ENCODE peak calls at places on chromosomes 3 and 15, in nine cellular contexts. One of them, this sample, is unnamed.
A peak's percentile ranks its signal among the peaks of the same experiment; 100 is the strongest.

GRCh38 chr3:176078916-176079315 is 1118.4 kb downstream of the TBL1XR1 start:
- DNase-seq in HT1080: no peak
- DNase-seq in NCI-H1417 treated with DMSO at 0.1 percent for 48 hours: no peak
- DNase-seq in M059J: no peak
- DNase-seq in AG08396: no peak
- DNase-seq in GM10248: no peak
- DNase-seq in HEK293T: no peak
- DNase-seq in foreskin fibroblast: no peak
- DNase-seq in stimulated activated effector memory CD8-positive, alpha-beta T cell treated with anti-CD3 and anti-CD28 coated beads, Interleukin-12 subunit alpha, Interleukin-12 subunit beta, amount 100 ng/mL, for 72 hours: no peak
- DNase-seq in this sample: peak; percentile 47

GRCh38 chr3:134029734-134030381 is at the start of gene SLCO2A1:
- DNase-seq in HT1080: no peak
- DNase-seq in NCI-H1417 treated with DMSO at 0.1 percent for 48 hours: no peak
- DNase-seq in M059J: peak; percentile 35
- DNase-seq in AG08396: peak; percentile 64
- DNase-seq in GM10248: no peak
- DNase-seq in HEK293T: peak; percentile 54
- DNase-seq in foreskin fibroblast: no peak
- DNase-seq in stimulated activated effector memory CD8-positive, alpha-beta T cell treated with anti-CD3 and anti-CD28 coated beads, Interleukin-12 subunit alpha, Interleukin-12 subunit beta, amount 100 ng/mL, for 72 hours: no peak
- DNase-seq in this sample: no peak

GRCh38 chr3:11907667-11908660 is 61.3 kb upstream of the TAMM41 start:
- DNase-seq in HT1080: no peak
- DNase-seq in NCI-H1417 treated with DMSO at 0.1 percent for 48 hours: no peak
- DNase-seq in M059J: peak; percentile 5
- DNase-seq in AG08396: peak; percentile 27
- DNase-seq in GM10248: no peak
- DNase-seq in HEK293T: no peak
- DNase-seq in foreskin fibroblast: peak; percentile 12
- DNase-seq in stimulated activated effector memory CD8-positive, alpha-beta T cell treated with anti-CD3 and anti-CD28 coated beads, Interleukin-12 subunit alpha, Interleukin-12 subunit beta, amount 100 ng/mL, for 72 hours: no peak
- DNase-seq in this sample: no peak

GRCh38 chr3:148794357-148794756 is 33.3 kb upstream of the CPB1 start:
- DNase-seq in HT1080: no peak
- DNase-seq in NCI-H1417 treated with DMSO at 0.1 percent for 48 hours: no peak
- DNase-seq in M059J: no peak
- DNase-seq in AG08396: no peak
- DNase-seq in GM10248: no peak
- DNase-seq in HEK293T: no peak
- DNase-seq in foreskin fibroblast: no peak
- DNase-seq in stimulated activated effector memory CD8-positive, alpha-beta T cell treated with anti-CD3 and anti-CD28 coated beads, Interleukin-12 subunit alpha, Interleukin-12 subunit beta, amount 100 ng/mL, for 72 hours: no peak
- DNase-seq in this sample: no peak

GRCh38 chr3:14532691-14533456 is 7.3 kb downstream of the GRIP2 start:
- DNase-seq in HT1080: peak; percentile 53
- DNase-seq in NCI-H1417 treated with DMSO at 0.1 percent for 48 hours: no peak
- DNase-seq in M059J: peak; percentile 25
- DNase-seq in AG08396: no peak
- DNase-seq in GM10248: no peak
- DNase-seq in HEK293T: no peak
- DNase-seq in foreskin fibroblast: no peak
- DNase-seq in stimulated activated effector memory CD8-positive, alpha-beta T cell treated with anti-CD3 and anti-CD28 coated beads, Interleukin-12 subunit alpha, Interleukin-12 subunit beta, amount 100 ng/mL, for 72 hours: no peak
- DNase-seq in this sample: no peak

GRCh38 chr15:29270976-29271375 is 1.4 kb upstream of the NSMCE3 start:
- DNase-seq in HT1080: no peak
- DNase-seq in NCI-H1417 treated with DMSO at 0.1 percent for 48 hours: no peak
- DNase-seq in M059J: no peak
- DNase-seq in AG08396: no peak
- DNase-seq in GM10248: no peak
- DNase-seq in HEK293T: no peak
- DNase-seq in foreskin fibroblast: peak; percentile 14
- DNase-seq in stimulated activated effector memory CD8-positive, alpha-beta T cell treated with anti-CD3 and anti-CD28 coated beads, Interleukin-12 subunit alpha, Interleukin-12 subunit beta, amount 100 ng/mL, for 72 hours: no peak
- DNase-seq in this sample: no peak

GRCh38 chr15:34986326-34987181 is 1.5 kb downstream of the ZNF770 start:
- DNase-seq in HT1080: no peak
- DNase-seq in NCI-H1417 treated with DMSO at 0.1 percent for 48 hours: no peak
- DNase-seq in M059J: no peak
- DNase-seq in AG08396: no peak
- DNase-seq in GM10248: no peak
- DNase-seq in HEK293T: no peak
- DNase-seq in foreskin fibroblast: no peak
- DNase-seq in stimulated activated effector memory CD8-positive, alpha-beta T cell treated with anti-CD3 and anti-CD28 coated beads, Interleukin-12 subunit alpha, Interleukin-12 subunit beta, amount 100 ng/mL, for 72 hours: no peak
- DNase-seq in this sample: no peak

GRCh38 chr3:71076361-71076997 is 507.0 kb downstream of the FOXP1 start:
- DNase-seq in HT1080: peak; percentile 66
- DNase-seq in NCI-H1417 treated with DMSO at 0.1 percent for 48 hours: no peak
- DNase-seq in M059J: no peak
- DNase-seq in AG08396: no peak
- DNase-seq in GM10248: no peak
- DNase-seq in HEK293T: no peak
- DNase-seq in foreskin fibroblast: peak; percentile 81
- DNase-seq in stimulated activated effector memory CD8-positive, alpha-beta T cell treated with anti-CD3 and anti-CD28 coated beads, Interleukin-12 subunit alpha, Interleukin-12 subunit beta, amount 100 ng/mL, for 72 hours: no peak
- DNase-seq in this sample: no peak

GRCh38 chr3:22960326-22960984 is 242.7 kb upstream of the UBE2E2 start:
- DNase-seq in HT1080: no peak
- DNase-seq in NCI-H1417 treated with DMSO at 0.1 percent for 48 hours: no peak
- DNase-seq in M059J: peak; percentile 4
- DNase-seq in AG08396: peak; percentile 24
- DNase-seq in GM10248: peak; percentile 27
- DNase-seq in HEK293T: peak; percentile 50
- DNase-seq in foreskin fibroblast: peak; percentile 17
- DNase-seq in stimulated activated effector memory CD8-positive, alpha-beta T cell treated with anti-CD3 and anti-CD28 coated beads, Interleukin-12 subunit alpha, Interleukin-12 subunit beta, amount 100 ng/mL, for 72 hours: no peak
- DNase-seq in this sample: no peak

GRCh38 chr3:23263796-23264195 is 60.7 kb downstream of the UBE2E2 start:
- DNase-seq in HT1080: peak; percentile 66
- DNase-seq in NCI-H1417 treated with DMSO at 0.1 percent for 48 hours: no peak
- DNase-seq in M059J: peak; percentile 36
- DNase-seq in AG08396: peak; percentile 34
- DNase-seq in GM10248: no peak
- DNase-seq in HEK293T: no peak
- DNase-seq in foreskin fibroblast: peak; percentile 12
- DNase-seq in stimulated activated effector memory CD8-positive, alpha-beta T cell treated with anti-CD3 and anti-CD28 coated beads, Interleukin-12 subunit alpha, Interleukin-12 subunit beta, amount 100 ng/mL, for 72 hours: no peak
- DNase-seq in this sample: no peak

GRCh38 chr3:32410367-32411246 is 19.0 kb downstream of the CMTM7 start:
- DNase-seq in HT1080: no peak
- DNase-seq in NCI-H1417 treated with DMSO at 0.1 percent for 48 hours: no peak
- DNase-seq in M059J: no peak
- DNase-seq in AG08396: no peak
- DNase-seq in GM10248: no peak
- DNase-seq in HEK293T: no peak
- DNase-seq in foreskin fibroblast: no peak
- DNase-seq in stimulated activated effector memory CD8-positive, alpha-beta T cell treated with anti-CD3 and anti-CD28 coated beads, Interleukin-12 subunit alpha, Interleukin-12 subunit beta, amount 100 ng/mL, for 72 hours: no peak
- DNase-seq in this sample: no peak

GRCh38 chr3:122497425-122497824 is 17.3 kb downstream of the KPNA1 start:
- DNase-seq in HT1080: peak; percentile 97
- DNase-seq in NCI-H1417 treated with DMSO at 0.1 percent for 48 hours: no peak
- DNase-seq in M059J: peak; percentile 96
- DNase-seq in AG08396: peak; percentile 61
- DNase-seq in GM10248: peak; percentile 26
- DNase-seq in HEK293T: no peak
- DNase-seq in foreskin fibroblast: peak; percentile 89
- DNase-seq in stimulated activated effector memory CD8-positive, alpha-beta T cell treated with anti-CD3 and anti-CD28 coated beads, Interleukin-12 subunit alpha, Interleukin-12 subunit beta, amount 100 ng/mL, for 72 hours: no peak
- DNase-seq in this sample: peak; percentile 89

GRCh38 chr15:52261498-52262242 is 33.9 kb downstream of the MYO5C start:
- DNase-seq in HT1080: peak; percentile 95
- DNase-seq in NCI-H1417 treated with DMSO at 0.1 percent for 48 hours: no peak
- DNase-seq in M059J: peak; percentile 98
- DNase-seq in AG08396: peak; percentile 76
- DNase-seq in GM10248: peak; percentile 86
- DNase-seq in HEK293T: peak; percentile 55
- DNase-seq in foreskin fibroblast: peak; percentile 64
- DNase-seq in stimulated activated effector memory CD8-positive, alpha-beta T cell treated with anti-CD3 and anti-CD28 coated beads, Interleukin-12 subunit alpha, Interleukin-12 subunit beta, amount 100 ng/mL, for 72 hours: peak; percentile 35
- DNase-seq in this sample: peak; percentile 36

GRCh38 chr3:64438837-64439236 is 213.6 kb upstream of the PRICKLE2 start:
- DNase-seq in HT1080: no peak
- DNase-seq in NCI-H1417 treated with DMSO at 0.1 percent for 48 hours: no peak
- DNase-seq in M059J: no peak
- DNase-seq in AG08396: no peak
- DNase-seq in GM10248: no peak
- DNase-seq in HEK293T: no peak
- DNase-seq in foreskin fibroblast: no peak
- DNase-seq in stimulated activated effector memory CD8-positive, alpha-beta T cell treated with anti-CD3 and anti-CD28 coated beads, Interleukin-12 subunit alpha, Interleukin-12 subunit beta, amount 100 ng/mL, for 72 hours: no peak
- DNase-seq in this sample: no peak